ENCODE peak calls at places on chromosomes 4 and X, in ten cellular contexts. O, U, J, I, M, V, P, Q, X and K are unnamed samples. For H3K4me1, the result is how much of the 10 kb centered on the place peaks cover.

GRCh38 chr4:143700420-143701352 is at the start of gene FREM3:
- DNase-seq in Q (no peak), U (peak), M (peak), P (peak), O (peak), J (no peak), X (peak), I (no peak), V (no peak), K (no peak)

GRCh38 chr4:76765473-76766183 is 132.3 kb downstream of the SOWAHB start:
- DNase-seq in Q (no peak), X (no peak), V (no peak), O (no peak), I (no peak), P (no peak), M (peak), J (no peak), U (no peak), K (no peak)

GRCh38 chrX:154399527-154400368 is 1.6 kb downstream of the RPL10 start:
- DNase-seq in U (no peak), V (no peak), P (peak), M (no peak), J (no peak), O (no peak), X (no peak), Q (no peak), I (peak), K (no peak)

GRCh38 chrX:40081679-40082068 is 16.1 kb downstream of the BCOR start:
- DNase-seq in O (no peak), I (no peak), M (no peak), J (no peak), V (no peak), X (no peak), P (peak), Q (no peak), U (no peak), K (no peak)

GRCh38 chr4:36288727-36289126 is 7.3 kb downstream of the DTHD1 start:
- DNase-seq in V (no peak), P (no peak), M (no peak), U (no peak), I (no peak), J (no peak), X (no peak), Q (no peak), O (no peak), K (no peak)

GRCh38 chr4:174714393-174715211 is 114.4 kb downstream of the GLRA3 start:
- DNase-seq in P (peak), M (peak), X (peak), U (peak), J (peak), V (peak), I (no peak), Q (peak), O (peak), K (no peak)

GRCh38 chr4:168524006-168524405 is 27.2 kb downstream of the PALLD start:
- DNase-seq in I (no peak), J (no peak), P (no peak), Q (no peak), V (no peak), U (no peak), O (no peak), M (peak), X (no peak), K (no peak)

GRCh38 chrX:110180176-110180927 is 137.5 kb downstream of the AMMECR1 start:
- DNase-seq in U (no peak), O (no peak), I (no peak), V (no peak), P (no peak), Q (no peak), J (no peak), X (no peak), M (peak), K (peak)

GRCh38 chr4:183078634-183079033 is 20.4 kb upstream of the WWC2 start:
- DNase-seq in V (no peak), O (no peak), M (no peak), Q (no peak), P (peak), J (no peak), X (no peak), U (peak), I (no peak), K (no peak)

GRCh38 chr4:136644279-136644678 is 888.0 kb downstream of the PCDH18 start:
- DNase-seq in U (no peak), M (no peak), I (no peak), V (no peak), J (no peak), P (no peak), Q (no peak), X (no peak), O (no peak), K (no peak)

GRCh38 chr4:1047976-1048780 is 36.8 kb downstream of the FGFRL1 start:
- DNase-seq in X (no peak), U (peak), V (no peak), P (peak), M (no peak), J (peak), O (no peak), I (peak), Q (peak), K (peak)

GRCh38 chr4:113618205-113618604 is 143.3 kb downstream of the CAMK2D start:
- DNase-seq in Q (no peak), O (no peak), V (no peak), P (no peak), J (no peak), M (peak), I (no peak), U (no peak), X (no peak), K (no peak)

GRCh38 chr4:182179105-182179504 is 64.1 kb upstream of the TENM3 start:
- DNase-seq in M (peak), P (no peak), J (no peak), I (no peak), U (peak), V (no peak), Q (no peak), O (peak), X (no peak), K (no peak)

GRCh38 chr4:95510145-95510544 is 38.6 kb downstream of the UNC5C start:
- DNase-seq in X (peak), O (no peak), M (peak), I (no peak), J (no peak), U (peak), V (peak), Q (no peak), P (no peak), K (no peak)

GRCh38 chr4:147940144-147940543 is 208.3 kb downstream of the ARHGAP10 start:
- DNase-seq in X (no peak), P (no peak), M (no peak), J (no peak), Q (no peak), I (no peak), O (no peak), V (no peak), U (no peak), K (no peak)

GRCh38 chr4:105288121-105288520 is 141.4 kb downstream of the TET2 start:
- DNase-seq in I (no peak), M (no peak), U (no peak), J (no peak), O (no peak), X (no peak), P (no peak), Q (no peak), V (no peak), K (no peak)

GRCh38 chr4:39066371-39066770 is 4.3 kb downstream of the KLHL5 start:
- DNase-seq in X (no peak), J (no peak), I (no peak), O (no peak), P (no peak), Q (no peak), U (no peak), V (no peak), M (no peak), K (no peak)

DNA sequence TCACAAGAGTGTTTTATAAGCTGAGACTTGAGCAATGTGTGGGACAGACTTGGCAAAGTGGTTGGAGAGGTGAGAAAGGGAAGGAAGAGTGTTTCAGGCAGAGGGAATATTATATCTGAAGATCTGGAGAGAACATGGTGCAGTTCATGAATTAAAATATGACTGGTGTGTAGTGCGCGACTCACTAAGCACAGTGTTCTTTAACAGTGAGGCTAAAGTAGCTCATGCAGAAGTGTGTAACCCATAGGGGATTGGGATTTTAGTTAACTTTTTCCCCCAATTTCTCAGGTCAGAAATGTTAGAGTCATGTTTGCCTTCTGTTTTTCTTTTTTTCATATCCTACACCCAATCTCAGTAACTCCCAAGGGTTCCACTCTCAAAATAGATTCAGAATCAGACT is 9.7 kb downstream of the MTHFD2L start:
- DNase-seq in Q (no peak), V (no peak), J (no peak), M (no peak), O (no peak), U (no peak), I (no peak), P (no peak), X (no peak), K (no peak)
- H3K27ac ChIP-seq in Q (no peak), V (no peak), J (no peak), M (no peak), O (no peak), U (no peak), I (no peak), P (no peak), X (no peak), K (no peak)

GRCh38 chr4:184344899-184345572 is 127.4 kb upstream of the ENPP6 start:
- DNase-seq in P (peak), X (no peak), I (no peak), Q (no peak), V (no peak), U (no peak), M (no peak), J (no peak), O (no peak), K (no peak)

GRCh38 chr4:184345573-184345922 is 127.9 kb upstream of the ENPP6 start:
- DNase-seq in O (no peak), P (peak), M (no peak), I (no peak), X (peak), U (no peak), Q (peak), V (peak), J (peak), K (no peak)

GRCh38 chr4:184342167-184342856 is 124.6 kb upstream of the ENPP6 start:
- DNase-seq in I (no peak), Q (no peak), P (no peak), M (no peak), J (no peak), V (no peak), O (no peak), U (no peak), X (no peak), K (no peak)

GRCh38 chr4:184343400-184344177 is 125.9 kb upstream of the ENPP6 start:
- DNase-seq in P (peak), I (peak), U (peak), O (peak), V (peak), X (peak), J (peak), Q (peak), M (peak), K (peak)

DNA sequence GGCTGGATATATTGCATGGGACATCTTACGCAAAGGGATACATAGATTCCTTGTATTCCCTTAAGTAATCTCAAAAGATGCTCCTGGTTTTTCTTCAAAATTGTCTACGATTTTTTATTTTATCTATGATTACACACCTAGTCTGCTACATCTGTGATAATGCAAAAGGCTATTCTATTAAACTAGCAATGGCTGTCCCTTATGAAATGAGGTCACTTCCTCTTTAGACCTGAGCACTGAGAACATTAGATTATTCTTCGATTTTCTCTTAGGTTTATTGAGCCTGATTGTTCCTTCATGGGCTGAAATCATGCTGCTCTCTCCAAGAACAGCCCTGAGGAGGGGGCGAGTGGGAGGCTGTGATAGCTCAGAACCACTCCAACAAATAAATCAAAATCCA is 126.8 kb upstream of the ENPP6 start:
- DNase-seq in M (no peak), J (no peak), P (no peak), I (no peak), U (no peak), O (no peak), V (no peak), Q (no peak), X (no peak), K (no peak)
- H3K4me1 ChIP-seq in M (under half), J (under half), P (under half), I (under half), U (under half), O (under half), V (under half), Q (under half), X (under half), K (under half)

GRCh38 chr4:189414021-189414420 is 526.7 kb upstream of the FRG1 start:
- DNase-seq in O (no peak), M (no peak), X (no peak), V (no peak), P (no peak), U (no peak), I (no peak), Q (no peak), J (no peak), K (no peak)
- H3K27ac ChIP-seq in O (no peak), M (no peak), X (no peak), V (no peak), P (no peak), U (no peak), I (no peak), Q (no peak), J (no peak), K (no peak)

DNA sequence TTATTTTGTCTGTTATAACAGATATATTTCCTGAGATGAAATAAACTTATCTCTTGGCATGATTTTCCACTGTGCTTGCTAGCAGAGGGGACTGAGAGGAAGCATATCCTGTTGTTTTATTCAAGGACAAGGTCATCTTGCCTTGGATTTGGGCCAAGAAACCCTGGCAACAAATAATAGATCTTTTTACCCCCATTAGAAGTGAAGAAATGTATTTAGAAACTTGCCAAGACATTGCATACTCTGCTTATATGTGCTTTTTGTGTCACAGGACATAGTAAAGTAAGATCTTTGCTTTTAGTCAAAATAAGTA is 170.2 kb downstream of the RAPGEF2 start:
- DNase-seq in M (no peak), Q (no peak), X (peak), J (no peak), I (no peak), P (no peak), V (peak), O (no peak), U (no peak), K (no peak)
- H3K4me1 ChIP-seq in M (under half), Q (under half), X (under half), J (under half), I (under half), P (under half), V (under half), O (under half), U (under half), K (under half)

GRCh38 chrX:47297874-47298273 is 65.1 kb downstream of the USP11 start:
- DNase-seq in O (no peak), I (no peak), V (no peak), M (no peak), J (no peak), Q (no peak), U (no peak), X (no peak), P (no peak), K (no peak)
- H3K27ac ChIP-seq in O (no peak), I (no peak), V (no peak), M (no peak), J (no peak), Q (no peak), U (no peak), X (no peak), P (no peak), K (no peak)

DNA sequence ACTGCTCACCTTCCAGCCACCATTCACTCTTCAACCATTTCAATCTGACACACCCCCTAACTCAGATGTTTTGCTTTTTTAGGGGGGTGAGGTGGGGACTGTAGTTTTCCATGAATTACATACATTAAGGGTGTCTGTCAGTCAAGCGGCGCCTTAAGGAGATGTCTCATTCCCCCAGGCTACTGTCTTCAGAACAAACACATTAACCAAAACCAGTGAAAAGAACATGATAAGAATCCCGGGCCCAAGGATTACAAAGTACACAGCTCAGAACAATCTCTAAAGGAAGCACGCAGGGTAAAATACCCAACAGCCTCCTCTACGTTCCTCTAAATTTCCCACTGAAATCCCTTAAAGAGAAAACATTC is 62.5 kb upstream of the IRF2 start:
- DNase-seq in M (peak), O (no peak), J (no peak), P (peak), V (no peak), Q (no peak), I (no peak), X (no peak), U (no peak), K (no peak)
- H3K4me1 ChIP-seq in M (under half), O (under half), J (under half), P (under half), V (under half), Q (under half), I (under half), X (under half), U (under half), K (under half)

GRCh38 chr4:78704981-78705757 is 71.0 kb upstream of the BMP2K start:
- DNase-seq in J (no peak), O (no peak), M (peak), P (no peak), X (no peak), I (no peak), Q (no peak), V (no peak), U (no peak), K (no peak)
- H3K27ac ChIP-seq in J (no peak), O (no peak), M (peak), P (no peak), X (no peak), I (no peak), Q (no peak), V (no peak), U (no peak), K (no peak)

GRCh38 chr4:98662055-98662453 is 3.6 kb upstream of the TSPAN5 start:
- DNase-seq in M (no peak), Q (no peak), O (no peak), X (no peak), I (no peak), U (no peak), V (no peak), P (no peak), J (no peak), K (no peak)
- H3K4me1 ChIP-seq in M (under half), Q (under half), O (under half), X (under half), I (under half), U (under half), V (under half), P (under half), J (under half), K (under half)